ENCODE peak calls at places on chromosomes 13 and 19, in seven cellular contexts. V, F, B, J, T, L and M are unnamed samples.

GRCh38 chr13:94344126-94344863 is 135.2 kb downstream of the DCT start:
- DNase-seq in L (no peak), T (no peak), F (no peak), V (no peak), B (peak; percentile 57), J (no peak), M (no peak)

GRCh38 chr13:19860884-19861655 is 2.4 kb downstream of the ZMYM5 start:
- DNase-seq in T (no peak), V (peak; percentile 53), L (peak; percentile 64), F (no peak), J (no peak), B (peak; percentile 73), M (peak; percentile 35)

GRCh38 chr13:74920945-74921725 is 560.8 kb downstream of the TBC1D4 start:
- DNase-seq in L (no peak), J (no peak), V (no peak), T (no peak), F (no peak), B (no peak), M (no peak)

GRCh38 chr19:3132971-3133792 is 2.7 kb upstream of the GNA15 start:
- DNase-seq in V (peak; percentile 66), T (peak; percentile 58), J (peak; percentile 74), L (peak; percentile 81), B (peak; percentile 21), F (no peak), M (no peak)

GRCh38 chr19:8486661-8487136 is 15.7 kb downstream of the PRAM1 start:
- DNase-seq in V (no peak), T (no peak), B (no peak), F (no peak), J (peak; percentile 52), L (no peak), M (no peak)

GRCh38 chr13:67635754-67636153 is 405.6 kb upstream of the PCDH9 start:
- DNase-seq in L (peak; percentile 8), T (no peak), V (no peak), F (no peak), B (peak; percentile 4), J (no peak), M (no peak)

GRCh38 chr13:99133848-99134247 is 66.8 kb upstream of the UBAC2 start:
- DNase-seq in V (no peak), F (no peak), L (no peak), B (no peak), T (no peak), J (no peak), M (no peak)

GRCh38 chr13:69418319-69418718 is 689.3 kb upstream of the ATXN8OS start:
- DNase-seq in F (no peak), V (no peak), T (no peak), L (no peak), J (no peak), B (no peak), M (no peak)

GRCh38 chr13:111177081-111177711 is 62.1 kb downstream of the ARHGEF7 start:
- DNase-seq in T (no peak), F (no peak), B (peak; percentile 68), V (peak; percentile 67), J (no peak), L (peak; percentile 89), M (no peak)

GRCh38 chr13:30364876-30365275 is 57.4 kb upstream of the UBE2L5 start:
- DNase-seq in V (no peak), B (peak; percentile 48), T (no peak), F (no peak), L (peak; percentile 26), J (no peak), M (no peak)

GRCh38 chr13:68927387-68928026 is 1180.1 kb upstream of the ATXN8OS start:
- DNase-seq in V (no peak), F (no peak), T (no peak), J (no peak), L (peak; percentile 44), B (no peak), M (no peak)

GRCh38 chr19:49335784-49336481 is 727 bp downstream of the CD37 start:
- DNase-seq in B (no peak), T (no peak), J (peak; percentile 37), V (no peak), L (no peak), F (no peak), M (no peak)

GRCh38 chr19:14073925-14074838 is 1.6 kb downstream of the MISP3 start:
- DNase-seq in V (peak; percentile 55), F (no peak), J (peak; percentile 69), B (peak; percentile 25), T (no peak), L (no peak), M (no peak)

GRCh38 chr13:39930544-39931444 is 275.3 kb downstream of the COG6 start:
- DNase-seq in T (no peak), J (no peak), L (no peak), F (no peak), B (no peak), V (no peak), M (no peak)

GRCh38 chr13:93116809-93117208 is 109.8 kb upstream of the GPC6 start:
- DNase-seq in T (no peak), L (no peak), F (no peak), J (no peak), V (no peak), B (no peak), M (no peak)